ENCODE peak calls at places on chromosomes 7 and 10, in four cellular contexts. T is activated CD4-positive, CD25-positive, alpha-beta regulatory T cell; Z is AML-193; V is NCI-H1417. M is an unnamed sample.

GRCh38 chr10:125028291-125028867 is 86.5 kb downstream of the ZRANB1 start:
- DNase-seq in T (no peak), Z (no peak), V (no peak), M (no peak)

GRCh38 chr7:116683786-116684185 is 11.8 kb downstream of the MET start:
- DNase-seq in T (no peak), Z (no peak), V (no peak), M (no peak)

GRCh38 chr10:43204943-43205671 is 61.8 kb downstream of the RASGEF1A start:
- DNase-seq in T (no peak), Z (peak; percentile 69), V (peak; percentile 27), M (peak; percentile 30)

GRCh38 chr7:55185321-55185802 is 166.5 kb downstream of the EGFR start:
- DNase-seq in T (no peak), Z (no peak), V (no peak), M (no peak)

GRCh38 chr10:29443745-29444523 is 155.1 kb downstream of the LYZL1 start:
- DNase-seq in T (no peak), Z (no peak), V (no peak), M (no peak)

GRCh38 chr7:138449580-138449979 is 10.5 kb upstream of the TRIM24 start:
- DNase-seq in T (peak; percentile 2), Z (no peak), V (no peak), M (no peak)

GRCh38 chr10:29950391-29950790 is 109.0 kb downstream of the JCAD start:
- DNase-seq in T (no peak), Z (no peak), V (no peak), M (no peak)

GRCh38 chr10:59181668-59182067 is 5.2 kb downstream of the PHYHIPL start:
- DNase-seq in T (no peak), Z (peak; percentile 7), V (peak; percentile 42), M (no peak)

GRCh38 chr7:99184468-99185225 is 23.3 kb downstream of the KPNA7 start:
- DNase-seq in T (no peak), Z (no peak), V (no peak), M (no peak)

GRCh38 chr7:41367967-41368882 is 334.7 kb downstream of the INHBA start:
- DNase-seq in T (no peak), Z (no peak), V (no peak), M (no peak)

GRCh38 chr10:62115842-62116241 is 152.8 kb downstream of the RTKN2 start:
- DNase-seq in T (no peak), Z (no peak), V (no peak), M (no peak)

GRCh38 chr7:47586925-47587324 is 5.0 kb upstream of the TNS3 start:
- DNase-seq in T (no peak), Z (no peak), V (peak; percentile 37), M (no peak)

GRCh38 chr10:4183761-4184261 is 398.8 kb upstream of the KLF6 start:
- DNase-seq in T (no peak), Z (no peak), V (no peak), M (no peak)

GRCh38 chr7:143013473-143013872 is 13.5 kb downstream of the OR9A2 start:
- DNase-seq in T (no peak), Z (no peak), V (no peak), M (no peak)

GRCh38 chr7:157690833-157691382 is 354.1 kb downstream of the DNAJB6 start:
- DNase-seq in T (no peak), Z (no peak), V (peak; percentile 89), M (no peak)

GRCh38 chr10:97737770-97738265 is 890 bp downstream of the ZFYVE27 start:
- DNase-seq in T (no peak), Z (no peak), V (no peak), M (no peak)

GRCh38 chr7:87316097-87316700 is 29.3 kb upstream of the CROT start:
- DNase-seq in T (no peak), Z (no peak), V (no peak), M (no peak)

GRCh38 chr10:86684305-86684704 is 16.0 kb downstream of the LDB3 start:
- DNase-seq in T (no peak), Z (no peak), V (peak; percentile 14), M (no peak)